ENCODE peak calls at places on chromosome 10, in nine cellular contexts. J is CD4-positive, alpha-beta memory T cell; W is activated CD8-positive, alpha-beta T cell treated with anti-CD3 and anti-CD28 coated beads, Interleukin-2, amount 10 ng/mL, durations not matched to agents 7 days and 5 days; Y is kidney epithelial cell; F is RCC 7860; D is cortex of kidney; E is colonic mucosa; G is activated CD4-positive, alpha-beta T cell treated with anti-CD3 and anti-CD28 coated beads, Interleukin-2, amount 50 U/mL, for 1 hour; I is activated T-cell treated with anti-CD3 and anti-CD28 coated beads, Interleukin-2, amount 50 U/mL, for 72 hours. B is an unnamed sample.

GRCh38 chr10:114515515-114515914 is 111.2 kb upstream of the AFAP1L2 start:
- DNase-seq in J (no peak), W (no peak), Y (no peak), F (no peak), D (no peak), E (no peak), G (no peak), I (no peak), B (no peak)

GRCh38 chr10:21675157-21675796 is 141.2 kb downstream of the MLLT10 start:
- DNase-seq in J (peak; percentile 18), W (peak; percentile 35), Y (no peak), F (no peak), D (no peak), E (peak; percentile 30), G (peak; percentile 15), I (peak; percentile 51), B (peak; percentile 28)

GRCh38 chr10:86357041-86357440 is 9.6 kb downstream of the GRID1 start:
- DNase-seq in J (no peak), W (no peak), Y (no peak), F (no peak), D (no peak), E (no peak), G (no peak), I (no peak), B (no peak)

GRCh38 chr10:99975106-99975829 is 34.5 kb downstream of the DNMBP start:
- DNase-seq in J (no peak), W (no peak), Y (no peak), F (no peak), D (no peak), E (no peak), G (no peak), I (no peak), B (no peak)

GRCh38 chr10:32927750-32928149 is 30.3 kb downstream of the ITGB1 start:
- DNase-seq in J (no peak), W (no peak), Y (no peak), F (no peak), D (no peak), E (no peak), G (no peak), I (no peak), B (no peak)

GRCh38 chr10:79207726-79208125 is 139.0 kb downstream of the ZMIZ1 start:
- DNase-seq in J (no peak), W (no peak), Y (no peak), F (no peak), D (no peak), E (no peak), G (no peak), I (no peak), B (no peak)

GRCh38 chr10:32005050-32005449 is 51.2 kb downstream of the KIF5B start:
- DNase-seq in J (peak; percentile 37), W (peak; percentile 65), Y (no peak), F (peak; percentile 31), D (no peak), E (peak; percentile 46), G (peak; percentile 24), I (peak; percentile 21), B (peak; percentile 5)

GRCh38 chr10:18429335-18429734 is 222.1 kb downstream of the NSUN6 start:
- DNase-seq in J (no peak), W (no peak), Y (no peak), F (no peak), D (no peak), E (no peak), G (no peak), I (no peak), B (no peak)

GRCh38 chr10:102001435-102002068 is 54.4 kb downstream of the ARMH3 start:
- DNase-seq in J (no peak), W (no peak), Y (no peak), F (no peak), D (no peak), E (no peak), G (no peak), I (no peak), B (no peak)

GRCh38 chr10:131979821-131980270 is 1.9 kb downstream of the BNIP3 start:
- DNase-seq in J (no peak), W (no peak), Y (no peak), F (no peak), D (no peak), E (no peak), G (no peak), I (no peak), B (no peak)

GRCh38 chr10:26642896-26643653 is 54.4 kb upstream of the PDSS1 start:
- DNase-seq in J (no peak), W (no peak), Y (no peak), F (no peak), D (no peak), E (no peak), G (no peak), I (no peak), B (no peak)

GRCh38 chr10:11822031-11822756 is 962 bp upstream of the PROSER2 start:
- DNase-seq in J (no peak), W (no peak), Y (no peak), F (peak; percentile 37), D (no peak), E (no peak), G (no peak), I (no peak), B (no peak)

GRCh38 chr10:46541735-46542566 is 14.5 kb downstream of the GPRIN2 start:
- DNase-seq in J (no peak), W (no peak), Y (no peak), F (no peak), D (no peak), E (no peak), G (peak; percentile 0), I (no peak), B (no peak)

GRCh38 chr10:50299948-50300669 is 48.8 kb upstream of the ASAH2 start:
- DNase-seq in J (no peak), W (no peak), Y (no peak), F (no peak), D (no peak), E (no peak), G (no peak), I (no peak), B (no peak)

GRCh38 chr10:120278069-120278468 is 179.0 kb upstream of the PLPP4 start:
- DNase-seq in J (no peak), W (no peak), Y (no peak), F (no peak), D (no peak), E (no peak), G (no peak), I (no peak), B (no peak)

GRCh38 chr10:77604941-77605351 is 32.7 kb downstream of the KCNMA1 start:
- DNase-seq in J (no peak), W (no peak), Y (no peak), F (no peak), D (no peak), E (peak; percentile 84), G (no peak), I (no peak), B (no peak)

GRCh38 chr10:111247781-111248389 is 171.1 kb downstream of the ADRA2A start:
- DNase-seq in J (no peak), W (no peak), Y (no peak), F (peak; percentile 17), D (no peak), E (no peak), G (no peak), I (no peak), B (no peak)

GRCh38 chr10:63133787-63134557 is 844 bp downstream of the NRBF2 start:
- DNase-seq in J (no peak), W (no peak), Y (no peak), F (peak; percentile 14), D (no peak), E (no peak), G (no peak), I (peak; percentile 3), B (peak; percentile 3)

GRCh38 chr10:84541289-84541637 is 212.9 kb downstream of the CCSER2 start:
- DNase-seq in J (no peak), W (no peak), Y (no peak), F (no peak), D (no peak), E (no peak), G (no peak), I (no peak), B (no peak)

GRCh38 chr10:74525885-74526284 is 300.5 kb upstream of the KAT6B start:
- DNase-seq in J (no peak), W (no peak), Y (no peak), F (no peak), D (no peak), E (no peak), G (no peak), I (no peak), B (no peak)

GRCh38 chr10:49334993-49335972 is 36.3 kb downstream of the C10orf71 start:
- DNase-seq in J (peak; percentile 8), W (peak; percentile 36), Y (no peak), F (no peak), D (no peak), E (no peak), G (no peak), I (no peak), B (peak; percentile 5)

GRCh38 chr10:60466267-60467201 is 76.9 kb upstream of the ANK3 start:
- DNase-seq in J (no peak), W (no peak), Y (no peak), F (no peak), D (no peak), E (no peak), G (no peak), I (no peak), B (no peak)

GRCh38 chr10:116195039-116195438 is 78.0 kb downstream of the GFRA1 start:
- DNase-seq in J (no peak), W (no peak), Y (no peak), F (no peak), D (no peak), E (no peak), G (no peak), I (no peak), B (no peak)

GRCh38 chr10:60954045-60954444 is 10.1 kb upstream of the RHOBTB1 start:
- DNase-seq in J (no peak), W (no peak), Y (no peak), F (no peak), D (no peak), E (no peak), G (no peak), I (no peak), B (no peak)

GRCh38 chr10:119205926-119206602 is 1.3 kb upstream of the GRK5 start:
- DNase-seq in J (no peak), W (peak; percentile 75), Y (no peak), F (peak; percentile 16), D (no peak), E (peak; percentile 74), G (peak; percentile 16), I (peak; percentile 55), B (peak; percentile 35)

GRCh38 chr10:68301790-68302502 is 29.9 kb upstream of the HNRNPH3 start:
- DNase-seq in J (peak; percentile 29), W (no peak), Y (no peak), F (peak; percentile 62), D (no peak), E (no peak), G (no peak), I (no peak), B (peak; percentile 7)

GRCh38 chr10:100642295-100642994 is 102.9 kb upstream of the PAX2 start:
- DNase-seq in J (no peak), W (no peak), Y (no peak), F (no peak), D (no peak), E (no peak), G (no peak), I (no peak), B (no peak)

GRCh38 chr10:64379898-64380297 is 858.7 kb downstream of the REEP3 start:
- DNase-seq in J (no peak), W (no peak), Y (no peak), F (no peak), D (no peak), E (peak; percentile 21), G (no peak), I (no peak), B (no peak)

GRCh38 chr10:3972460-3973366 is 187.7 kb upstream of the KLF6 start:
- DNase-seq in J (no peak), W (peak; percentile 63), Y (no peak), F (no peak), D (no peak), E (no peak), G (no peak), I (peak; percentile 62), B (peak; percentile 26)

GRCh38 chr10:67306588-67307205 is 380.9 kb downstream of the LRRTM3 start:
- DNase-seq in J (no peak), W (no peak), Y (no peak), F (no peak), D (no peak), E (no peak), G (no peak), I (no peak), B (no peak)

GRCh38 chr10:110641256-110641655 is 2.9 kb upstream of the RBM20 start:
- DNase-seq in J (no peak), W (peak; percentile 55), Y (peak; percentile 43), F (peak; percentile 72), D (no peak), E (no peak), G (no peak), I (peak; percentile 56), B (peak; percentile 20)

B was measured in central memory CD4-positive, alpha-beta T cell.